ENCODE peak calls at places on chromosomes 3 and 15, in six cellular contexts. One of them, this sample, is unnamed.
A peak's percentile ranks its signal among the peaks of the same experiment; 100 is the strongest.

GRCh38 chr3:19274576-19274975 is 126.3 kb downstream of the KCNH8 start:
- DNase-seq in IMR-90: no peak
- DNase-seq in H1: no peak
- DNase-seq in hepatocyte: no peak
- DNase-seq in astrocyte: no peak
- DNase-seq in H9: no peak
- DNase-seq in this sample: no peak

GRCh38 chr3:39428745-39429201 is 22.3 kb downstream of the RPSA start:
- DNase-seq in IMR-90: no peak
- DNase-seq in H1: no peak
- DNase-seq in hepatocyte: no peak
- DNase-seq in astrocyte: no peak
- DNase-seq in H9: no peak
- DNase-seq in this sample: no peak

GRCh38 chr3:38036906-38037305 is 2.1 kb upstream of the DLEC1 start:
- DNase-seq in IMR-90: no peak
- DNase-seq in H1: no peak
- DNase-seq in hepatocyte: no peak
- DNase-seq in astrocyte: no peak
- DNase-seq in H9: no peak
- DNase-seq in this sample: no peak

GRCh38 chr15:91926871-91927270 is 73.4 kb downstream of the SLCO3A1 start:
- DNase-seq in IMR-90: no peak
- DNase-seq in H1: no peak
- DNase-seq in hepatocyte: no peak
- DNase-seq in astrocyte: no peak
- DNase-seq in H9: no peak
- DNase-seq in this sample: no peak

GRCh38 chr3:45776611-45777010 is 19.7 kb downstream of the SLC6A20 start:
- DNase-seq in IMR-90: no peak
- DNase-seq in H1: no peak
- DNase-seq in hepatocyte: no peak
- DNase-seq in astrocyte: no peak
- DNase-seq in H9: peak; percentile 23
- DNase-seq in this sample: no peak

GRCh38 chr3:52817221-52817620 is 13.3 kb downstream of the ITIH4 start:
- DNase-seq in IMR-90: no peak
- DNase-seq in H1: no peak
- DNase-seq in hepatocyte: no peak
- DNase-seq in astrocyte: no peak
- DNase-seq in H9: no peak
- DNase-seq in this sample: no peak

GRCh38 chr3:60953406-60953805 is 297.8 kb downstream of the FHIT start:
- DNase-seq in IMR-90: no peak
- DNase-seq in H1: no peak
- DNase-seq in hepatocyte: no peak
- DNase-seq in astrocyte: peak; percentile 41
- DNase-seq in H9: no peak
- DNase-seq in this sample: peak; percentile 48

GRCh38 chr3:129954509-129954908 is 20.0 kb upstream of the TRH start:
- DNase-seq in IMR-90: no peak
- DNase-seq in H1: no peak
- DNase-seq in hepatocyte: no peak
- DNase-seq in astrocyte: no peak
- DNase-seq in H9: no peak
- DNase-seq in this sample: no peak

GRCh38 chr3:185555101-185555501 is 2.7 kb upstream of the LIPH start:
- DNase-seq in IMR-90: peak; percentile 26
- DNase-seq in H1: no peak
- DNase-seq in hepatocyte: peak; percentile 37
- DNase-seq in astrocyte: peak; percentile 42
- DNase-seq in H9: no peak
- DNase-seq in this sample: no peak

GRCh38 chr3:44020178-44020577 is 221.5 kb upstream of the TOPAZ1 start:
- DNase-seq in IMR-90: no peak
- DNase-seq in H1: no peak
- DNase-seq in hepatocyte: no peak
- DNase-seq in astrocyte: no peak
- DNase-seq in H9: no peak
- DNase-seq in this sample: no peak

GRCh38 chr3:72412557-72412956 is 435.7 kb downstream of the SHQ1 start:
- DNase-seq in IMR-90: no peak
- DNase-seq in H1: no peak
- DNase-seq in hepatocyte: no peak
- DNase-seq in astrocyte: no peak
- DNase-seq in H9: no peak
- DNase-seq in this sample: no peak
- H3K4me1 ChIP-seq in IMR-90: peaks cover 9% of the 10 kb centered on the region
- H3K4me1 ChIP-seq in H1: peaks cover 4% of the 10 kb centered on the region
- H3K4me1 ChIP-seq in hepatocyte: peaks cover 21% of the 10 kb centered on the region
- H3K4me1 ChIP-seq in astrocyte: no peaks in the 10 kb centered on the region
- H3K4me1 ChIP-seq in H9: peaks cover 9% of the 10 kb centered on the region
- H3K4me1 ChIP-seq in this sample: peaks cover 33% of the 10 kb centered on the region

GRCh38 chr15:97030251-97030650 is 699.8 kb downstream of the NR2F2 start:
- DNase-seq in IMR-90: no peak
- DNase-seq in H1: no peak
- DNase-seq in hepatocyte: no peak
- DNase-seq in astrocyte: no peak
- DNase-seq in H9: no peak
- DNase-seq in this sample: peak; percentile 20
- H3K9me3 ChIP-seq in IMR-90: peaks cover 11% of the 10 kb centered on the region
- H3K9me3 ChIP-seq in H1: no peaks in the 10 kb centered on the region
- H3K9me3 ChIP-seq in hepatocyte: peaks cover 4% of the 10 kb centered on the region
- H3K9me3 ChIP-seq in astrocyte: no peaks in the 10 kb centered on the region
- H3K9me3 ChIP-seq in H9: no peaks in the 10 kb centered on the region
- H3K9me3 ChIP-seq in this sample: no peaks in the 10 kb centered on the region

DNA sequence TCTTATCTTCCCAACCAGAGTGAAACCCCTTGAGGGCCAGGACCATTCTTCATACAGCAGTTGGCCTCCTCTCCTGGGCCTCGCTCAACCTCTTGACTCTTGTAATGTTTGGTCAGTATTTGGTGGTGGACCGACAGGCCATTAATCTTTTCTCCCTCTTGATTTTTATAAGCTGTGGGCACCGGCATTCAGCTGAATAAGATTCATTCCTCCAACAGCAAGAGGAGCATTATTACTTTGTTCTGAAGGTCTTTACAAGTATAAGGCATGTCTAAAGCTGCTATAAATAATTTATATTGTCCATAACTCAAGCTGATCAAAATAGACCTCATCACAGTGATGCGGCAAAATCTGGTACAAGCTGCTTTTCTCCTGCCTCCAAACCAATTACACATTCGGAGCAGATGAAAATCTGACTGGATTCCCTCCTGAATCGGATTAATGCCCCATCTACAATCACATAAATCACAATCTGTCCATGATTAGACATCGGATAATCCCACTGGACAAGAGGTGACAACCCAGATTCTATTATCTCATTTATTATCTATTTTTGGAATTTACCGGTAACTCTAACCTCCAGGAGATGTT is 8.4 kb upstream of the ISL2 start:
- DNase-seq in IMR-90: no peak
- DNase-seq in H1: no peak
- DNase-seq in hepatocyte: no peak
- DNase-seq in astrocyte: no peak
- DNase-seq in H9: no peak
- DNase-seq in this sample: no peak
- H2AFZ ChIP-seq in IMR-90: no peak overlapping the region
- H2AFZ ChIP-seq in H1: no peak overlapping the region
- H2AFZ ChIP-seq in hepatocyte: no peak overlapping the region
- H2AFZ ChIP-seq in astrocyte: no peak overlapping the region
- H2AFZ ChIP-seq in H9: no peak overlapping the region
- H2AFZ ChIP-seq in this sample: no peak overlapping the region

GRCh38 chr3:65953881-65954733 is 84.6 kb downstream of the MAGI1 start:
- DNase-seq in IMR-90: no peak
- DNase-seq in H1: no peak
- DNase-seq in hepatocyte: peak; percentile 53
- DNase-seq in astrocyte: peak; percentile 38
- DNase-seq in H9: no peak
- DNase-seq in this sample: peak; percentile 8
- H3K4me1 ChIP-seq in IMR-90: peaks cover 20% of the 10 kb centered on the region
- H3K4me1 ChIP-seq in H1: peaks cover 14% of the 10 kb centered on the region
- H3K4me1 ChIP-seq in hepatocyte: peaks cover 55% of the 10 kb centered on the region
- H3K4me1 ChIP-seq in astrocyte: peaks cover 59% of the 10 kb centered on the region
- H3K4me1 ChIP-seq in H9: peaks cover 7% of the 10 kb centered on the region
- H3K4me1 ChIP-seq in this sample: peaks cover 60% of the 10 kb centered on the region

GRCh38 chr15:25178835-25179672 is 224.3 kb downstream of the SNRPN start:
- DNase-seq in IMR-90: no peak
- DNase-seq in H1: no peak
- DNase-seq in hepatocyte: no peak
- DNase-seq in astrocyte: no peak
- DNase-seq in H9: no peak
- DNase-seq in this sample: no peak

GRCh38 chr15:25177955-25178801 is 223.4 kb downstream of the SNRPN start:
- DNase-seq in IMR-90: no peak
- DNase-seq in H1: no peak
- DNase-seq in hepatocyte: peak; percentile 3
- DNase-seq in astrocyte: no peak
- DNase-seq in H9: peak; percentile 7
- DNase-seq in this sample: no peak

GRCh38 chr15:25180606-25181289 is 226.0 kb downstream of the SNRPN start:
- DNase-seq in IMR-90: no peak
- DNase-seq in H1: no peak
- DNase-seq in hepatocyte: no peak
- DNase-seq in astrocyte: no peak
- DNase-seq in H9: no peak
- DNase-seq in this sample: no peak

GRCh38 chr15:25181290-25182097 is 226.7 kb downstream of the SNRPN start:
- DNase-seq in IMR-90: no peak
- DNase-seq in H1: no peak
- DNase-seq in hepatocyte: no peak
- DNase-seq in astrocyte: no peak
- DNase-seq in H9: peak; percentile 12
- DNase-seq in this sample: no peak

GRCh38 chr15:25179673-25180511 is 225.1 kb downstream of the SNRPN start:
- DNase-seq in IMR-90: no peak
- DNase-seq in H1: no peak
- DNase-seq in hepatocyte: no peak
- DNase-seq in astrocyte: no peak
- DNase-seq in H9: peak; percentile 10
- DNase-seq in this sample: no peak
- H3K9me3 ChIP-seq in IMR-90: peaks cover 83% of the 10 kb centered on the region
- H3K9me3 ChIP-seq in H1: peaks cover 74% of the 10 kb centered on the region
- H3K9me3 ChIP-seq in hepatocyte: no peaks in the 10 kb centered on the region
- H3K9me3 ChIP-seq in astrocyte: peaks cover 16% of the 10 kb centered on the region
- H3K9me3 ChIP-seq in H9: peaks cover 60% of the 10 kb centered on the region
- H3K9me3 ChIP-seq in this sample: no peaks in the 10 kb centered on the region

DNA sequence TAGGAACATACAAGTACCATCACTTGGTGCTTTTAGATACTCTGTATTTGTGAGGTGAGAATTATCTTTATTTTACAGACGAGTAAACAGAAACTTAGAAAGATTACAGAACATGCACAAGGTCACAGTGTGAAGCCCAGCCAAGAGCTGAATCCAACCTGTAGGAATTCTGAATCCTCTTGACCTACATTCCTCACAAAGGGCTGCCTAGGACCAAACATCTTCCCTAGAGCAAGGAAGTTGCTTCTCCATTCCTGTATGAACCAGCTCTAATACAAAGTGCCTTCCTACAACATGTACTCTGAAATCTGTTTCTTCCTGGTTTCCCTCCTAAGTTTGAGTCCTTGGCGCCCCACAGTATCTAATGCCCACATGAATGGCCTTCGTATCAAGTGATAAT is 2.9 kb downstream of the HDGFL3 start:
- DNase-seq in IMR-90: no peak
- DNase-seq in H1: no peak
- DNase-seq in hepatocyte: no peak
- DNase-seq in astrocyte: peak; percentile 12
- DNase-seq in H9: no peak
- DNase-seq in this sample: no peak
- H2AFZ ChIP-seq in IMR-90: no peak overlapping the region
- H2AFZ ChIP-seq in H1: no peak overlapping the region
- H2AFZ ChIP-seq in hepatocyte: no peak overlapping the region
- H2AFZ ChIP-seq in astrocyte: no peak overlapping the region
- H2AFZ ChIP-seq in H9: no peak overlapping the region
- H2AFZ ChIP-seq in this sample: no peak overlapping the region